ENCODE peak calls at places on chromosomes 6 and 20, in five cellular contexts. D is upper lobe of left lung, Y is stomach, O is transverse colon, X is breast epithelium. K is an unnamed sample.

GRCh38 chr6:166476061-166476591 is 93.4 kb upstream of the MPC1 start:
- DNase-seq in D (no peak), Y (no peak), O (no peak), X (no peak), K (no peak)

GRCh38 chr20:57790176-57790575 is 80.4 kb upstream of the PMEPA1 start:
- DNase-seq in D (peak; percentile 12), Y (no peak), O (no peak), X (no peak), K (peak; percentile 21)

GRCh38 chr6:109867970-109868358 is 110.1 kb upstream of the GPR6 start:
- DNase-seq in D (no peak), Y (no peak), O (no peak), X (no peak), K (no peak)

GRCh38 chr20:63350196-63350595 is 11.0 kb downstream of the CHRNA4 start:
- DNase-seq in D (no peak), Y (no peak), O (no peak), X (no peak), K (no peak)

GRCh38 chr6:22598386-22598785 is 29.0 kb downstream of the HDGFL1 start:
- DNase-seq in D (no peak), Y (no peak), O (no peak), X (no peak), K (no peak)

GRCh38 chr20:41355598-41356203 is 10.9 kb downstream of the EMILIN3 start:
- DNase-seq in D (no peak), Y (no peak), O (no peak), X (no peak), K (no peak)

GRCh38 chr6:81895511-81896185 is 143.2 kb upstream of the TENT5A start:
- DNase-seq in D (no peak), Y (no peak), O (no peak), X (no peak), K (no peak)

GRCh38 chr6:73079611-73079955 is 145.7 kb downstream of the KHDC1L start:
- DNase-seq in D (no peak), Y (no peak), O (no peak), X (no peak), K (no peak)

GRCh38 chr6:169313347-169314010 is 59.8 kb upstream of the THBS2 start:
- DNase-seq in D (no peak), Y (no peak), O (no peak), X (no peak), K (no peak)

GRCh38 chr6:31691564-31692108 is 10.8 kb upstream of the LY6G5C start:
- DNase-seq in D (no peak), Y (no peak), O (no peak), X (no peak), K (no peak)

GRCh38 chr6:126040826-126041225 is 54.5 kb downstream of the TRMT11 start:
- DNase-seq in D (peak; percentile 74), Y (peak; percentile 53), O (peak; percentile 58), X (peak; percentile 26), K (no peak)

GRCh38 chr6:105781248-105781647 is 304.9 kb upstream of the PRDM1 start:
- DNase-seq in D (no peak), Y (no peak), O (no peak), X (no peak), K (no peak)

GRCh38 chr6:31702421-31702818 is 704 bp downstream of the ABHD16A start:
- DNase-seq in D (no peak), Y (no peak), O (no peak), X (no peak), K (no peak)

GRCh38 chr6:16126056-16126455 is 2.8 kb upstream of the MYLIP start:
- DNase-seq in D (no peak), Y (no peak), O (no peak), X (no peak), K (no peak)

GRCh38 chr6:7067305-7067704 is 40.5 kb upstream of the RREB1 start:
- DNase-seq in D (no peak), Y (no peak), O (no peak), X (no peak), K (no peak)
- TF ChIP-seq POLR2AphosphoS5 in D (no peak), Y (no peak), O (no peak), X (no peak), K (no peak)

GRCh38 chr20:19758888-19759331 is 852 bp downstream of the RIN2 start:
- DNase-seq in D (peak; percentile 87), Y (peak; percentile 49), O (peak; percentile 59), X (peak; percentile 32), K (peak; percentile 83)

GRCh38 chr20:19760371-19760721 is 2.3 kb downstream of the RIN2 start:
- DNase-seq in D (no peak), Y (no peak), O (no peak), X (no peak), K (no peak)

GRCh38 chr20:19757973-19758887 is at the start of gene RIN2:
- DNase-seq in D (peak; percentile 96), Y (peak; percentile 92), O (peak; percentile 92), X (peak; percentile 89), K (peak; percentile 96)

GRCh38 chr20:19756756-19757486 is 1.1 kb upstream of the RIN2 start:
- DNase-seq in D (no peak), Y (peak; percentile 40), O (no peak), X (no peak), K (peak; percentile 33)

GRCh38 chr20:19757487-19757972 is 528 bp upstream of the RIN2 start:
- DNase-seq in D (peak; percentile 85), Y (peak; percentile 84), O (peak; percentile 74), X (peak; percentile 74), K (peak; percentile 94)
- TF ChIP-seq POLR2A in D (peak; percentile 75), Y (no peak), O (peak; percentile 76), X (peak; percentile 30), K (peak; percentile 36)

GRCh38 chr6:116055513-116055912 is 5.2 kb downstream of the FRK start:
- DNase-seq in D (no peak), Y (no peak), O (no peak), X (no peak), K (no peak)

GRCh38 chr6:116059713-116060571 is 749 bp downstream of the FRK start:
- DNase-seq in D (peak; percentile 63), Y (peak; percentile 44), O (peak; percentile 47), X (no peak), K (no peak)

GRCh38 chr6:116062496-116062895 is 1.8 kb upstream of the FRK start:
- DNase-seq in D (no peak), Y (no peak), O (no peak), X (no peak), K (no peak)

GRCh38 chr6:116060572-116061283 is at the start of gene FRK:
- DNase-seq in D (peak; percentile 59), Y (peak; percentile 70), O (peak; percentile 85), X (peak; percentile 41), K (no peak)

DNA sequence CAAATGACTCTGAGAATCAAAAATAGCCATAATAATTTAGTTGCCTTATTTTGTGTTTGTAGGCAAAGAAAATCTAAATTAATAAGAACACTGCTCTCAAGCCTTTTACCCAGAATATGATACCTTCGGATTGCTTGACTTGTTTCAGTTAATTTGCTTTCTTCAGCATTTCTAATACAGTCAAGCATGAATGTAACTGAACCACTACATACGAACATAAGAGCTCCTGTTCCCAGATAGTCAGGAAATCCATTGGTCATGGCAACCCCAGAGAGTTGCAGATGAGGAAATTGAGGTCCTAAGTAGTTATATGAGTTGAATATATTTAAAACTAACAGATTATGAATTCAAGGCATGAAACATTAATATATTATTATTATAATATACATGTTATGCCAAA is 2.9 kb downstream of the FRK start:
- DNase-seq in D (no peak), Y (no peak), O (no peak), X (no peak), K (no peak)
- H3K27ac ChIP-seq in D (no peak overlapping the region), Y (no peak overlapping the region), O (peak overlapping the region; percentile 93), X (no peak overlapping the region), K (no peak overlapping the region)

GRCh38 chr6:32969685-32970412 is 1.5 kb downstream of the BRD2 start:
- DNase-seq in D (peak; percentile 69), Y (peak; percentile 76), O (peak; percentile 77), X (peak; percentile 75), K (peak; percentile 89)

GRCh38 chr6:32970413-32971244 is 2.2 kb downstream of the BRD2 start:
- DNase-seq in D (peak; percentile 87), Y (peak; percentile 89), O (peak; percentile 90), X (peak; percentile 89), K (peak; percentile 96)

GRCh38 chr6:32972353-32973143 is 4.2 kb downstream of the BRD2 start:
- DNase-seq in D (peak; percentile 42), Y (no peak), O (peak; percentile 51), X (no peak), K (peak; percentile 78)

GRCh38 chr6:32971581-32972352 is 3.4 kb downstream of the BRD2 start:
- DNase-seq in D (peak; percentile 100), Y (peak; percentile 99), O (peak; percentile 100), X (peak; percentile 100), K (peak; percentile 100)

DNA sequence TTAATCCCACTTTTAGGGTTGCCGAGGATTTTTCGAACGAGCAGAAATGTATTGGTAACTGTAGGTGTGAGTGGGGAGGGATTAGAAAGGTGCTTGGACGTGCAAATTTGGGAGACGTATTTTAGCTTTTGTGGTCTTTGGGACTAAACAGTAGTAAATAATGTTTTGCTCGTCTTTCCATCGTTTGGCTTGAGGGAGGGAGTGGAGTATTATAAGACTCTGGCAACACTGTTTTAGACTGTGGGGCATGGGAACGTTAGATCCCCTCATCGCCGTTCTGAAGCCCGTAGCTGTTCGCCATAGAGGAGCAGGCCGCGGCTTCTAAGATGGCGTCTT is 2.8 kb downstream of the BRD2 start:
- DNase-seq in D (no peak), Y (no peak), O (no peak), X (no peak), K (no peak)
- TF ChIP-seq POLR2AphosphoS5 in D (no peak), Y (no peak), O (no peak), X (no peak), K (no peak)

DNA sequence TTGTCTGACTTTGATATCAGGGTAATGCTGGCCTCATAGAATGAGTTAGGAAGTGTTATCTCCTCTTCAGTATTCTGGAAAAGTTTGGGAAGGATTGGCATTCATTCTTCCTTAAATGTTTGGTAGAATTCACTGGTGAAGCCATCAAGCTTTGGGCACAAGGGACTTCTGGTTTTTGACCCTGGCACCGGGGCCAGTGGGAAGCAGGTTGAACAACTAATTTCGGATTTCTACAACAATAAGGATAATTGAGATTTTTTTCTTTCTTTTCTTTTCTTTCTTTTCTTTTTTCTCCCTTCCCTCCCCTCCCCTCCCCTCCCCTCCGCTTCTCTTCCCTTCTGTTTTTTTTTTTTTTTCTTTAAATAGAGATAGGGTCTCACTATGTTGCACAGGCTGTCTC is 70.4 kb downstream of the EFCAB8 start:
- DNase-seq in D (no peak), Y (no peak), O (no peak), X (no peak), K (no peak)
- TF ChIP-seq POLR2A in D (no peak), Y (no peak), O (no peak), X (no peak), K (no peak)

DNA sequence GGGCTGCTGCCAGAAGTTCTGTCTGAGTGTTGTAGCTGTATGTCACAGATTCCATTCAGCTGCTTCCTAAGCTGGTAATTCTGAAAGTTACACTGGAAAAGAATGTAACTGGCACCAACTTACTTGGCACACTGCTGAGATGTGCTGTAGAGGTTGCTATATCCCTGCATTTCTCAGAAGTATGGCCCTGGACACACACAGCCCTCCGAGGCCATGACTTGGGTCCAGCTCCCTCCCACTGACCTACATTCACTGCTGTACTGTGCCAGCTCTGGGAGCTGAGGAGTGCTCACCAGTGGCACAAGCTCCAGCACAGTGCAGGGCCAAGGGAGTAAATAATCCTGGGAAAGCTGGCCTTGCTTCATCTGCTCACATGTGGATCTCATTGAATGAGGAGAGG is 25.8 kb upstream of the TMEM217 start:
- DNase-seq in D (no peak), Y (peak; percentile 42), O (peak; percentile 14), X (no peak), K (peak; percentile 87)
- H3K27ac ChIP-seq in D (peak overlapping the region; percentile 0), Y (peak overlapping the region; percentile 43), O (peak overlapping the region; percentile 60), X (peak overlapping the region; percentile 2), K (peak overlapping the region; percentile 73)

GRCh38 chr20:44097521-44098255 is 89.3 kb downstream of the JPH2 start:
- DNase-seq in D (no peak), Y (no peak), O (no peak), X (no peak), K (peak; percentile 66)
- TF ChIP-seq POLR2AphosphoS5 in D (no peak), Y (no peak), O (no peak), X (no peak), K (peak; percentile 19)

K was measured in sigmoid colon.